ENCODE peak calls at places on chromosomes 13 and 19, in eight cellular contexts. R is pancreas, N is heart left ventricle, G is AG10803, I is cardiac muscle cell, W is tibial nerve, Z is body of pancreas, Q is omental fat pad. X is an unnamed sample.

GRCh38 chr13:32824671-32825070 is 191.6 kb upstream of the KL start:
- DNase-seq in G (peak), Z (no peak), I (no peak), W (no peak), Q (no peak), R (no peak), N (no peak), X (no peak)

GRCh38 chr13:32039056-32039455 is 7.5 kb downstream of the FRY start:
- DNase-seq in Q (no peak), G (peak), N (no peak), W (no peak), R (no peak), Z (no peak), I (no peak), X (no peak)

GRCh38 chr19:18897108-18898029 is 1.4 kb upstream of the CERS1 start:
- DNase-seq in I (no peak), Q (no peak), W (no peak), Z (no peak), N (no peak), R (no peak), G (no peak), X (no peak)

GRCh38 chr19:42271861-42272534 is 2.9 kb downstream of the CIC start:
- DNase-seq in Q (no peak), W (no peak), N (no peak), R (peak), I (no peak), Z (no peak), G (no peak), X (no peak)

GRCh38 chr13:77374786-77375185 is 47.9 kb upstream of the MYCBP2 start:
- DNase-seq in G (no peak), R (no peak), Z (no peak), W (no peak), I (no peak), N (no peak), Q (no peak), X (no peak)

GRCh38 chr13:51905787-51906186 is 44.0 kb downstream of the CCDC70 start:
- DNase-seq in R (no peak), I (no peak), Z (no peak), Q (no peak), G (no peak), W (no peak), N (no peak), X (no peak)

GRCh38 chr13:63026285-63026797 is 1610.7 kb upstream of the PCDH20 start:
- DNase-seq in N (no peak), Z (no peak), R (no peak), I (no peak), Q (no peak), G (no peak), W (no peak), X (no peak)

GRCh38 chr13:31012285-31013024 is 80.0 kb downstream of the TEX26 start:
- DNase-seq in I (peak), N (no peak), G (peak), Z (no peak), R (no peak), Q (no peak), W (no peak), X (no peak)

GRCh38 chr13:40389081-40389641 is 277.3 kb downstream of the FOXO1 start:
- DNase-seq in I (no peak), N (no peak), Z (no peak), G (no peak), Q (no peak), R (no peak), W (no peak), X (no peak)

GRCh38 chr19:41978470-41978869 is 15.6 kb downstream of the ATP1A3 start:
- DNase-seq in R (no peak), N (no peak), G (no peak), Z (no peak), W (no peak), I (no peak), Q (no peak), X (no peak)

GRCh38 chr13:79393564-79394249 is 12.3 kb downstream of the RBM26 start:
- DNase-seq in N (no peak), W (peak), G (no peak), R (no peak), Q (no peak), I (no peak), Z (peak), X (no peak)

GRCh38 chr19:18226956-18227780 is 930 bp upstream of the PDE4C start:
- DNase-seq in R (no peak), W (no peak), I (no peak), Z (no peak), Q (no peak), N (no peak), G (no peak), X (no peak)

GRCh38 chr13:39149896-39150295 is 111.6 kb downstream of the NHLRC3 start:
- DNase-seq in R (no peak), Z (no peak), G (no peak), N (no peak), I (no peak), W (no peak), Q (no peak), X (no peak)

GRCh38 chr19:13428352-13428751 is 77.9 kb downstream of the CACNA1A start:
- DNase-seq in Z (no peak), G (peak), R (no peak), Q (no peak), N (no peak), W (peak), I (peak), X (no peak)

GRCh38 chr19:8017808-8018207 is 12.4 kb upstream of the ELAVL1 start:
- DNase-seq in W (no peak), G (no peak), R (no peak), I (no peak), Q (no peak), N (no peak), Z (no peak), X (no peak)

GRCh38 chr19:53158119-53158656 is 665 bp downstream of the ZNF347 start:
- DNase-seq in W (no peak), G (peak), Q (no peak), R (peak), N (peak), I (peak), Z (peak), X (no peak)

GRCh38 chr19:55253264-55253663 is 5.6 kb downstream of the PPP6R1 start:
- DNase-seq in Q (no peak), I (no peak), W (no peak), N (no peak), G (no peak), Z (no peak), R (no peak), X (no peak)

GRCh38 chr19:56942749-56943148 is 102.2 kb upstream of the PEG3 start:
- DNase-seq in Z (no peak), Q (no peak), R (no peak), G (peak), I (peak), N (peak), W (no peak), X (no peak)

GRCh38 chr13:44155422-44156293 is 218.0 kb upstream of the SERP2 start:
- DNase-seq in R (peak), Q (peak), Z (peak), W (peak), N (peak), G (peak), I (peak), X (no peak)

GRCh38 chr13:98890186-98890585 is 87.7 kb downstream of the DOCK9 start:
- DNase-seq in N (peak), R (no peak), W (peak), I (no peak), Z (no peak), G (peak), Q (no peak), X (no peak)

GRCh38 chr19:18541992-18542935 is 1.1 kb downstream of the FKBP8 start:
- DNase-seq in I (peak), N (no peak), R (no peak), G (no peak), W (no peak), Z (no peak), Q (no peak), X (no peak)

GRCh38 chr19:54523403-54523802 is 20.8 kb downstream of the LAIR2 start:
- DNase-seq in Z (no peak), R (no peak), N (no peak), G (peak), I (no peak), Q (no peak), W (no peak), X (no peak)

GRCh38 chr13:20654156-20654555 is 49.3 kb upstream of the IL17D start:
- DNase-seq in N (no peak), W (no peak), Z (no peak), R (no peak), Q (no peak), I (no peak), G (no peak), X (no peak)

GRCh38 chr13:97490702-97491307 is 56.8 kb downstream of the RAP2A start:
- DNase-seq in R (no peak), W (no peak), Z (no peak), N (no peak), I (no peak), G (no peak), Q (no peak), X (no peak)

GRCh38 chr19:50537769-50538230 is 24.1 kb upstream of the ASPDH start:
- DNase-seq in W (peak), R (peak), Z (peak), I (peak), G (peak), Q (peak), N (peak), X (peak)

GRCh38 chr13:50156722-50157121 is 141.5 kb downstream of the KCNRG start:
- DNase-seq in N (no peak), R (no peak), G (no peak), W (peak), I (no peak), Z (no peak), Q (no peak), X (no peak)

GRCh38 chr13:99558570-99559180 is 57.4 kb downstream of the TM9SF2 start:
- DNase-seq in I (no peak), Z (no peak), R (no peak), Q (no peak), G (no peak), W (no peak), N (no peak), X (no peak)

GRCh38 chr13:94435604-94436226 is 43.8 kb downstream of the DCT start:
- DNase-seq in W (no peak), G (peak), Q (no peak), R (no peak), Z (no peak), N (no peak), I (peak), X (no peak)

GRCh38 chr13:44758595-44759221 is 182.6 kb upstream of the TSC22D1 start:
- DNase-seq in R (no peak), G (peak), W (no peak), I (no peak), Z (peak), Q (no peak), N (no peak), X (no peak)

DNA sequence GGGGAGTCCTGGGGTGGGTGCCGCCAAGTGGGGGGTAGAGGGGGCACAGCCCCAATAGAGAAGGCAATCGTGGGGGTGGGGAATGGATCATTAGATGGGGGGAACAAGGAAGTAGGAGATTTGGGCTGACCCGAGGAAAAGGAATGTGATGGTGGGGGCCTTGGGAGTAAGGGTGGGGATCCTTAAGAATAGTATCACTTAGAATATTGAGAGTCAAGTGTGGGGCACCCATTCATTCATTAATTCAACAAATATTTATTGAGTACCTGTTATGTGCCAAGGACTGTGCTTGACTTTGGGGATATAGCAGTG is 641 bp downstream of the PPP5C start:
- DNase-seq in Z (no peak), N (no peak), I (no peak), R (no peak), W (no peak), G (no peak), Q (no peak), X (no peak)
- TF ChIP-seq CTCF in Z (no peak), N (no peak), I (no peak), R (no peak), W (no peak), G (no peak), Q (no peak), X (no peak)

GRCh38 chr19:23070353-23070781 is 46.5 kb upstream of the ZNF730 start:
- DNase-seq in R (peak), G (peak), Z (peak), W (no peak), I (no peak), N (peak), Q (no peak), X (no peak)
- TF ChIP-seq CTCF in R (no peak), G (peak), Z (no peak), W (peak), I (peak), N (peak), Q (no peak), X (no peak)

GRCh38 chr13:23680836-23681235 is 110.6 kb downstream of the TNFRSF19 start:
- DNase-seq in Q (no peak), I (no peak), R (no peak), W (no peak), Z (no peak), G (no peak), N (no peak), X (no peak)
- TF ChIP-seq CTCF in Q (no peak), I (no peak), R (no peak), W (no peak), Z (no peak), G (no peak), N (no peak), X (no peak)

DNA sequence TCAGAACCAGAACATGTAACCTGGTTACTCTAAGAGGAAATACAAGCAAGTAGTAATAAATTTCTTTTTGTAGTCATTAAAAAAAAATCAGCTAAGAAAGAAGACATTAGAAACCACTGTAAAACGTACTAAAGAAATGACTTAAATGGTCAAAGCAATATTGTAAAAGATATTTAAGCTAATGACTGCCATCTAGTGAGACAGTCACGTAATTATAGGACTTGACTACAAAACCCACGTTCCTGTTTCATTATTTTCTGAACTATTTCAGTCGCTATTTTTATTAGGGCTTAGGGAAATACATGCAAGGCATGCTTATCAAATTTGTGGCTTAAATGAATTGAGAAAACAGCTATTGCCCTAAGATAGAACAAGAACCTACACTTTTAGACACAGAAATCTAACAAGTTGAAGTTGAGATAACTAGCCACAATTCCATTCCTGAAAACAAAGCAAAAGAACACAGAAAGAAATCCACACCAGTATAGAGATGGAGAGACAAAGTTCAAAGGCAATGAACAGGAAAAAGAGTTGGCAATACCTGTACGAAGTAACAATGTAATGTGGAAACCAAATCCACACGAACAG is 17.9 kb downstream of the ALG5 start:
- DNase-seq in G (peak), W (no peak), N (no peak), R (no peak), I (peak), Z (no peak), Q (no peak), X (no peak)
- TF ChIP-seq CTCF in G (peak), W (peak), N (peak), R (peak), I (peak), Z (peak), Q (no peak), X (peak)

DNA sequence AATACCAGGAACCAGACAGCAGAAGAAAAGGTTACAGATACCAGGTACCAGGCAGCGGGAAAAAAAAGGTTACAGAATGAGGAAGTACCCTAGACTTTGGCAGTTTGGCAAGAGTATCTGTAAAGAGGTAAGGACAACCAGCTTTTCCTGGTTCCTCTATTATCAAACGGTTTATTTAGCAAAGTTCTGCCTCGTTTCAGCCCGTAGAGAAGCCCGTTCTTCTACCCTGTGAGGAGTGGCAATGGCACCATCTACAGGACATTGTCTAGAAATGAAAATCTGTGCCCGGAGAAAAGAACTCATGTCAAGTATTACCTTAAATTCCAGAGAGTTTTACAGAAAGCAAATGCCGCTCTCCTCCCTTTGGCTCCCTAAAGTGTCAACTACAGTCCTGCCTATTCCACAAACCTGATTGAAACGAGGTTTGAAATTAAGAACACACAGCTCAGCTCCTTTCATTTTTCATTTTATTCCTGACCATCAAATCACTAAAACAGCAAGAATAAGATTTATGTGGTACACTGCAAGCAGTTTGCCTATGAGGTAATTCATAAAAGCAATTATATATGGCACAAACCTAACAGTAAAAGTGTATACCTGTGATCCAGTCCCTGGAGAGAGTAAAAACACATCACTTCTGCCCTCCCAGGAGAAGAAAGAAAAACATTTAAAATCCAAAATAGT is 226.3 kb downstream of the SLC7A1 start:
- DNase-seq in W (no peak), Z (peak), G (peak), Q (no peak), R (no peak), N (no peak), I (peak), X (no peak)
- TF ChIP-seq CTCF in W (peak), Z (peak), G (peak), Q (no peak), R (peak), N (peak), I (peak), X (peak)

GRCh38 chr19:45346449-45346848 is 5.9 kb downstream of the KLC3 start:
- DNase-seq in N (no peak), G (no peak), Z (no peak), I (no peak), R (no peak), W (no peak), Q (no peak), X (no peak)
- TF ChIP-seq CTCF in N (no peak), G (no peak), Z (no peak), I (no peak), R (no peak), W (no peak), Q (no peak), X (no peak)

GRCh38 chr19:44740351-44740824 is 8.1 kb upstream of the BCL3 start:
- DNase-seq in Q (no peak), W (no peak), N (no peak), I (no peak), G (no peak), Z (no peak), R (no peak), X (no peak)
- TF ChIP-seq CTCF in Q (no peak), W (no peak), N (no peak), I (no peak), G (peak), Z (no peak), R (no peak), X (no peak)

GRCh38 chr13:26688286-26688685 is 72.3 kb downstream of the GPR12 start:
- DNase-seq in Q (no peak), N (no peak), Z (no peak), I (no peak), W (no peak), R (no peak), G (no peak), X (no peak)
- TF ChIP-seq CTCF in Q (no peak), N (no peak), Z (no peak), I (no peak), W (no peak), R (no peak), G (no peak), X (no peak)

DNA sequence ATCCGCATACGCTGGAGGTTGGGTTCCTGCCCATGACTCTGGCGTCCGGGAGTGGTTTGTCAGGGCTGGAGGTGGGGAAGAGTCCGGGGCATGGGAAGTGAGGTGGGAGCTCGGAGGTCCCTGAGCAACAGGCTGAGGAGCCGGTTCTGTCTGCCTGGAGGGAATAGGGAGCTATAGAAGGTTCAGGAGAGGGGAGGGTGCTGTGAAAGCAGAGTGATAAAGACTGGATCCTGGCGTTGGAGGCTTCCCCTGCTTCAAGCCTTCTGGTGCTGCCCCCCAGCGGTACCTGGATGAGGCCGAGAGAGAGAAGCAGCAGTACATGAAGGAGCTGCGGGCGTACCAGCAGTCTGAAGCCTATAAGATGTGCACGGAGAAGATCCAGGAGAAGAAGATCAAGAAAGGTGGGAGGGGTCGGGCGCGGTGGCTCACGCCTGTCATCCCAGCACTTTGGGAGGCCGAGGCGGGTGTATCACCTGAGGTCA is 2.6 kb downstream of the HMG20B start:
- DNase-seq in G (no peak), Z (no peak), R (no peak), N (no peak), I (peak), W (no peak), Q (no peak), X (no peak)
- TF ChIP-seq CTCF in G (no peak), Z (no peak), R (no peak), N (no peak), I (peak), W (no peak), Q (no peak), X (peak)

X was measured in D721Med.